ENCODE peak calls at places on chromosomes 13 and 19, in six cellular contexts. V, G, K, Q, F and Y are unnamed samples.

GRCh38 chr19:16258440-16258903 is 60.8 kb downstream of the AP1M1 start:
- DNase-seq in V (peak; percentile 78), G (peak; percentile 75), K (no peak), Q (no peak), F (no peak), Y (no peak)

GRCh38 chr19:51102991-51103390 is 5.2 kb downstream of the CTU1 start:
- DNase-seq in V (no peak), G (no peak), K (no peak), Q (no peak), F (no peak), Y (no peak)

GRCh38 chr19:5903054-5903501 is 512 bp downstream of the NDUFA11 start:
- DNase-seq in V (no peak), G (no peak), K (no peak), Q (no peak), F (peak; percentile 51), Y (no peak)

GRCh38 chr13:110913322-110913721 is 1.5 kb downstream of the ANKRD10 start:
- DNase-seq in V (no peak), G (no peak), K (no peak), Q (peak; percentile 32), F (peak; percentile 21), Y (no peak)

GRCh38 chr13:71517004-71517403 is 350.0 kb downstream of the DACH1 start:
- DNase-seq in V (no peak), G (no peak), K (no peak), Q (no peak), F (no peak), Y (no peak)

GRCh38 chr13:113489549-113490495 is 689 bp downstream of the DCUN1D2 start:
- DNase-seq in V (no peak), G (peak; percentile 46), K (peak; percentile 17), Q (peak; percentile 33), F (peak; percentile 49), Y (peak; percentile 47)

GRCh38 chr19:38617764-38618589 is at the start of gene MAP4K1:
- DNase-seq in V (peak; percentile 68), G (no peak), K (no peak), Q (peak; percentile 65), F (no peak), Y (no peak)

GRCh38 chr19:17235618-17236413 is 9.8 kb downstream of the OCEL1 start:
- DNase-seq in V (peak; percentile 80), G (peak; percentile 62), K (peak; percentile 74), Q (peak; percentile 77), F (peak; percentile 83), Y (no peak)

GRCh38 chr13:20828540-20829364 is 55.0 kb upstream of the EEF1AKMT1 start:
- DNase-seq in V (no peak), G (peak; percentile 39), K (peak; percentile 43), Q (peak; percentile 74), F (peak; percentile 63), Y (peak; percentile 61)

GRCh38 chr19:11737964-11738745 is 591 bp downstream of the ZNF823 start:
- DNase-seq in V (peak; percentile 89), G (peak; percentile 23), K (no peak), Q (peak; percentile 35), F (peak; percentile 52), Y (peak; percentile 83)

GRCh38 chr13:113974304-113975281 is 717 bp upstream of the C13orf46 start:
- DNase-seq in V (peak; percentile 47), G (no peak), K (no peak), Q (no peak), F (no peak), Y (no peak)

GRCh38 chr13:44079413-44080205 is 199.9 kb downstream of the LACC1 start:
- DNase-seq in V (no peak), G (no peak), K (no peak), Q (no peak), F (peak; percentile 28), Y (no peak)

GRCh38 chr13:95137096-95137495 is 164.2 kb downstream of the ABCC4 start:
- DNase-seq in V (no peak), G (no peak), K (no peak), Q (no peak), F (no peak), Y (no peak)

GRCh38 chr19:51083181-51083580 is 494 bp upstream of the KLK14 start:
- DNase-seq in V (no peak), G (no peak), K (no peak), Q (no peak), F (no peak), Y (no peak)

GRCh38 chr19:30256510-30256850 is 115.7 kb upstream of the ZNF536 start:
- DNase-seq in V (no peak), G (no peak), K (no peak), Q (no peak), F (no peak), Y (no peak)

GRCh38 chr13:30147380-30147779 is 160.0 kb downstream of the KATNAL1 start:
- DNase-seq in V (no peak), G (no peak), K (no peak), Q (no peak), F (no peak), Y (no peak)

GRCh38 chr13:81480634-81481033 is 1139.7 kb upstream of the SPRY2 start:
- DNase-seq in V (no peak), G (no peak), K (no peak), Q (no peak), F (no peak), Y (no peak)

GRCh38 chr19:17385878-17386611 is 8.0 kb downstream of the CCDC194 start:
- DNase-seq in V (peak; percentile 71), G (peak; percentile 54), K (no peak), Q (peak; percentile 54), F (peak; percentile 79), Y (peak; percentile 52)

GRCh38 chr19:18291019-18291524 is 9.7 kb upstream of the JUND start:
- DNase-seq in V (peak; percentile 63), G (peak; percentile 57), K (no peak), Q (peak; percentile 22), F (no peak), Y (no peak)

GRCh38 chr19:36081385-36081784 is 26.7 kb downstream of the WDR62 start:
- DNase-seq in V (no peak), G (no peak), K (no peak), Q (no peak), F (no peak), Y (no peak)

GRCh38 chr13:84439108-84439507 is 556.8 kb upstream of the SLITRK1 start:
- DNase-seq in V (no peak), G (no peak), K (no peak), Q (no peak), F (no peak), Y (no peak)

GRCh38 chr19:49880162-49880869 is 2.8 kb downstream of the TBC1D17 start:
- DNase-seq in V (peak; percentile 53), G (no peak), K (no peak), Q (no peak), F (no peak), Y (no peak)

GRCh38 chr13:69677343-69677742 is 430.3 kb upstream of the ATXN8OS start:
- DNase-seq in V (no peak), G (no peak), K (no peak), Q (no peak), F (no peak), Y (no peak)

GRCh38 chr13:21673592-21674270 is 2.9 kb downstream of the FGF9 start:
- DNase-seq in V (peak; percentile 67), G (no peak), K (peak; percentile 72), Q (peak; percentile 58), F (peak; percentile 66), Y (no peak)

DNA sequence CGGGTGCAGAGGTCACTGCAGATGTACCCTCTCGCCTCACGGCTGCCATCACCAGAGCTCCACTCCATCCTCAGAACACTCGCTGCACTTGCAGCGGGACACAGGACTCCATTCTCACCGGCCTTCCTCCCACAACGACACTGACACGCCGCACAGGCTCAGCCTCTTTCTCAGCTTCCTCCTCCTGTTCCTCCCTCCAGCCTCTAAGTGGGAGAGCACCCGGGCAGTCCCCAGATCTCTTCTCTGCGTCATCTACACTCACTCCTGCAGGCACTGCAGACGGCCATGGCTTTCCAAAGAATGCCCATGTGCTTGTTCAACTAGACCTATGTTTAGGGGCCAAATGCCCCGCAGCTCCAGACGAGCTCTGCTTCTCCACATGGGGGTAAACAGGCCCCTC is 14.3 kb upstream of the FKRP start:
- DNase-seq in V (no peak), G (no peak), K (no peak), Q (no peak), F (no peak), Y (no peak)
- H3K4me1 ChIP-seq in V (peaks cover 13% of the 10 kb centered on the region), G (no peaks in the 10 kb centered on the region), K (no peaks in the 10 kb centered on the region), Q (peaks cover 9% of the 10 kb centered on the region), F (no peaks in the 10 kb centered on the region), Y (no peaks in the 10 kb centered on the region)

DNA sequence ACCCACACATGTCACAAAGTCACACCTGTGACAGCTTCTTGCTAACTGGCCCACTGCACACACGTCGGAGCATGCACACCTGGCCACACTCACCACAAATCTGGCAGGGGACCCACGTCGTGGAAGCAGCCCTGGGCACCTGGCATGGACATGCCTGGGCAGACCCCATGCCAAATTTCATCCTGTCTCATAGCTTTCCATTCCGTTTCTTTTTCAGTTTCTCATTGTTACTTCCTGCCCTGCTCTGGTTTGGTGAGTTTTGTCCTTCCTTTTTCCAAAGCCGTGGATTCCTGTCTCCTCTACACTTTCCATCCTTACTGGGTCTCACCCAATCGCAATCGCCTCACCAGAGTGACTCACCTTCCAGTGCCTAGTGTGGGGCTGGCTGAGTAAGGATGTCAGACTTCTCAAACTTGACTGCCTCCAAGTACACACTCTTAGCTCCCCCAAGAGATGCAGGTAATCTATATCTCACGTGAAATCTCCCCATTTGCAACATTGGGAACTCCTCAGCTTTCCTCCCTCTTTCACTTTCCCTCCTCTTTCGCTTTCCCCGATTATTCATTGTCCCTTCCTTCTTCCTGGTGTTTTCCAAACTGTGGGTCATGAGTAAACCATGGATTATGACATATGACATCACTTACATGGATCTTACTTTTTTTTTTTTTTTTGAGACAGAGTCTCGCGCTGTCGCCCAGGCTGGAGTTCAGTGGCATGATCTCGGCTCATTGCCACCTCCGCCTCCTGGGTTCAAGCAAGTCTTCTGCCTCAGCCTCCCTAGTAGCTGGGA is 1.6 kb upstream of the BBC3 start:
- DNase-seq in V (no peak), G (no peak), K (no peak), Q (no peak), F (no peak), Y (no peak)
- H3K4me3 ChIP-seq in V (no peak overlapping the region), G (no peak overlapping the region), K (no peak overlapping the region), Q (no peak overlapping the region), F (no peak overlapping the region), Y (no peak overlapping the region)

GRCh38 chr13:24053505-24054251 is 106.8 kb upstream of the SPATA13 start:
- DNase-seq in V (peak; percentile 66), G (peak; percentile 58), K (peak; percentile 43), Q (peak; percentile 63), F (peak; percentile 94), Y (peak; percentile 85)
- H3K4me1 ChIP-seq in V (peaks cover 19% of the 10 kb centered on the region), G (peaks cover 7% of the 10 kb centered on the region), K (peaks cover 3% of the 10 kb centered on the region), Q (no peaks in the 10 kb centered on the region), F (peaks cover 3% of the 10 kb centered on the region), Y (no peaks in the 10 kb centered on the region)

DNA sequence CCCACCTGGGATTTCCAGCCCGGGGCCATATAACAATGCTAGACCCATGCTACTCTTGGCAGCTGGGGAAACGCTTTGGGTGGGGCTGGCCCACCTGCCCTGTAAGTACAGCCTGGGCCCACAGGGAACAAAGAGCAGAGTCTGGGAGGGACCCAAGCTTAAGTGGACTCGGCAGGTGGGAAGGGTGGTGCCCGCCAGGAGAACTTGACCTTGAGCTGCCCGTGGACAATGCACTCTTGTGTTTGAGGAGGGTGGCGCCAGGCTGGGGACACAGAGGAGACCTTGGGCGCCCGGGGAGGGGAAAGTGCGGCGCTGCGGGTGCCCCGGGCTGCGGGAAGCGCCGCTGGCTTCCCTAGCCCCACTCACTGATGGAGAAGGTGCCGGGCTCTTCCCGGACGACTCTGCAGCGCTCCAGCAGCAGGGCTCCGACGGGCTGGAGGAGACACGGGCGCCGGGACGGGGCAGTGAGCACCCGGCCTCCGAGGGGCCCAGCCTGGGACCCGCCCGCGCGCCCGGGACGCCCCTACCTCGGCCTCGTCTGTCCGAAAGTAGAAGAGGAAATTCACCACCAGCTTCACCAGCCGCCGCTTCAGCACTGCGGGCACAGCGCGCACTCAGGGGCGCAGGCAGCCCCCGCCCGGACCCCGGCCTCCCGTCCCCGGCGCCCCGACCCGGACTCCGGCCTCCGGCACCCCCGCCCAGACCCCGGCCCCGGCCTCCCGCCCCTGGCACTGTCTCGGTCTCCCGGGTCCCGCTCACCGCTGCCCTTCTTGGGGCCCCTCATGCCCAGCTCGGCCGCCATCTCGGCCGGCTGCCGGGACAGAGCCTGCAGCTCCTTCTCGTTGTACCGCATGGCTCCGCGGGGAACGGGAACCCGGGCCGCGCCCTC is 489 bp downstream of the PLEKHJ1 start:
- DNase-seq in V (no peak), G (no peak), K (no peak), Q (no peak), F (peak; percentile 40), Y (no peak)
- H3K4me3 ChIP-seq in V (peak overlapping the region; percentile 99), G (peak overlapping the region; percentile 92), K (peak overlapping the region; percentile 60), Q (peak overlapping the region; percentile 29), F (peak overlapping the region; percentile 74), Y (peak overlapping the region; percentile 65)